ENCODE peak calls at places on chromosomes 5 and 9, in ten cellular contexts. J is K562, C is transverse colon, S is pancreas, M is fibroblast of lung, Z is SK-N-SH, L is lower lobe of right lung, Q is heart left ventricle, R is thyroid gland, K is DND-41. H is an unnamed sample.

GRCh38 chr5:1568201-1568979 is 44.6 kb upstream of the LPCAT1 start:
- DNase-seq in Q (no peak), K (no peak), J (no peak), M (peak; percentile 93), R (peak; percentile 49), S (no peak), Z (no peak), C (no peak), L (no peak), H (no peak)

GRCh38 chr5:23482642-23483041 is 24.8 kb upstream of the PRDM9 start:
- DNase-seq in Q (no peak), C (no peak), Z (no peak), K (no peak), J (no peak), S (no peak), M (no peak), R (no peak), L (no peak), H (no peak)

GRCh38 chr9:4967521-4967920 is 17.6 kb upstream of the JAK2 start:
- DNase-seq in R (no peak), M (peak; percentile 18), S (no peak), C (no peak), L (no peak), Z (no peak), Q (no peak), J (no peak), K (no peak), H (no peak)

GRCh38 chr5:113117543-113118110 is 141.0 kb downstream of the DCP2 start:
- DNase-seq in L (no peak), Z (no peak), S (no peak), C (no peak), K (no peak), M (no peak), Q (no peak), R (no peak), J (no peak), H (no peak)

GRCh38 chr5:60257852-60258251 is 364.3 kb upstream of the PDE4D start:
- DNase-seq in L (peak; percentile 41), K (no peak), M (no peak), R (no peak), C (no peak), S (no peak), J (no peak), Z (no peak), Q (no peak), H (no peak)

GRCh38 chr5:96114736-96115466 is 153.2 kb upstream of the ELL2 start:
- DNase-seq in C (no peak), M (peak; percentile 42), K (no peak), L (no peak), S (no peak), Q (no peak), J (no peak), Z (no peak), R (no peak), H (no peak)

GRCh38 chr5:14869286-14870164 is 2.1 kb downstream of the ANKH start:
- DNase-seq in Z (no peak), C (no peak), Q (peak; percentile 30), J (no peak), S (no peak), M (no peak), K (peak; percentile 12), L (no peak), R (no peak), H (no peak)

GRCh38 chr5:136023935-136024645 is 4.7 kb upstream of the TGFBI start:
- DNase-seq in C (no peak), J (no peak), K (no peak), M (peak; percentile 76), L (no peak), S (no peak), Q (no peak), R (no peak), Z (no peak), H (no peak)

GRCh38 chr9:121975801-121976277 is 117.3 kb downstream of the TTLL11 start:
- DNase-seq in L (no peak), Q (no peak), K (no peak), Z (no peak), S (no peak), M (peak; percentile 61), R (no peak), C (peak; percentile 49), J (no peak), H (no peak)

GRCh38 chr9:34454571-34455065 is 3.8 kb downstream of the FAM219A start:
- DNase-seq in C (no peak), J (peak; percentile 15), K (no peak), Z (peak; percentile 34), M (peak; percentile 71), L (no peak), S (no peak), R (no peak), Q (peak; percentile 51), H (peak; percentile 41)

GRCh38 chr5:74624501-74624900 is 16.0 kb downstream of the ENC1 start:
- DNase-seq in K (no peak), L (no peak), M (no peak), J (no peak), Q (no peak), C (no peak), S (no peak), R (no peak), Z (no peak), H (no peak)

DNA sequence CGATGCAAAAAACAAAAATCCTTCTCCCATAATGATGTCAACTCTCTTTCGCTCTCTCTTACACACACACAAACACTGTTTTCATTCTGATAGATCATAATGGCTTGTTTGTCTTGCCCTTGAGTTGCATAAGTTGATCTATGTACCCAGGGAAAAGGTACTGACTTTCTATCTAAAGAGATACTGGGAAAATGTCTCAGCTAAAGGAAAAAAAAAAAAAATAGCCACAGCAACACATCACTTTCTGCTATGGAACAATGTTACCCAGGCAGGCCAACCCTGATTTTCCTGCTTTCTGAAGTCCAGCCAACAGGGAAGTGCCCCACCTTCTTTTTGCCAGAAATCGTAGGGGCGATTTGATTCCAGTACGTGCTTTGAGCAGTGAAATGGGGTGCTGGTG is 212.6 kb upstream of the ACTBL2 start:
- DNase-seq in L (no peak), C (no peak), J (no peak), S (no peak), M (no peak), R (no peak), K (no peak), Q (no peak), Z (no peak), H (no peak)
- H3K4me1 ChIP-seq in L (peaks cover 19% of the 10 kb centered on the region), C (peaks cover 4% of the 10 kb centered on the region), J (peaks cover 24% of the 10 kb centered on the region), S (no peaks in the 10 kb centered on the region), M (peaks cover 6% of the 10 kb centered on the region), R (peaks cover 24% of the 10 kb centered on the region), K (no peaks in the 10 kb centered on the region), Q (peaks cover 4% of the 10 kb centered on the region), Z (peaks cover 12% of the 10 kb centered on the region), H (peaks cover 16% of the 10 kb centered on the region)

GRCh38 chr5:148730955-148731898 is 76.9 kb upstream of the HTR4 start:
- DNase-seq in R (peak; percentile 61), J (peak; percentile 70), K (peak; percentile 67), C (peak; percentile 79), Q (peak; percentile 65), Z (peak; percentile 52), S (peak; percentile 51), M (peak; percentile 93), L (peak; percentile 52), H (peak; percentile 40)

GRCh38 chr5:148732692-148733091 is 78.4 kb upstream of the HTR4 start:
- DNase-seq in Q (no peak), Z (no peak), J (no peak), R (no peak), L (no peak), C (no peak), K (no peak), S (no peak), M (no peak), H (no peak)

GRCh38 chr5:148729182-148729581 is 74.9 kb upstream of the HTR4 start:
- DNase-seq in Q (no peak), Z (peak; percentile 12), R (no peak), S (no peak), L (no peak), J (peak; percentile 33), K (no peak), C (peak; percentile 15), M (no peak), H (no peak)

GRCh38 chr5:148733601-148734438 is 79.5 kb upstream of the HTR4 start:
- DNase-seq in K (peak; percentile 63), Q (peak; percentile 73), S (peak; percentile 66), J (peak; percentile 47), M (peak; percentile 90), L (peak; percentile 67), C (peak; percentile 85), R (peak; percentile 75), Z (peak; percentile 30), H (peak; percentile 63)

GRCh38 chr5:148730272-148730954 is 76.1 kb upstream of the HTR4 start:
- DNase-seq in Z (no peak), L (no peak), Q (no peak), M (no peak), R (no peak), J (no peak), C (no peak), S (no peak), K (no peak), H (no peak)
- TF ChIP-seq CTCF in Z (no peak), L (no peak), Q (no peak), M (no peak), R (no peak), J (no peak), C (no peak), S (no peak), K (no peak), H (no peak)

GRCh38 chr9:114896344-114896743 is 34.0 kb downstream of the TNFSF8 start:
- DNase-seq in Q (no peak), Z (no peak), J (no peak), C (no peak), L (no peak), M (no peak), R (no peak), S (no peak), K (no peak), H (no peak)
- H3K4me1 ChIP-seq in Q (no peaks in the 10 kb centered on the region), Z (no peaks in the 10 kb centered on the region), J (no peaks in the 10 kb centered on the region), C (peaks cover 17% of the 10 kb centered on the region), L (peaks cover 30% of the 10 kb centered on the region), M (peaks cover 32% of the 10 kb centered on the region), R (peaks cover 10% of the 10 kb centered on the region), S (no peaks in the 10 kb centered on the region), K (peaks cover 55% of the 10 kb centered on the region), H (no peaks in the 10 kb centered on the region)

GRCh38 chr9:127825319-127826051 is 22.8 kb downstream of the FPGS start:
- DNase-seq in J (peak; percentile 86), Q (peak; percentile 65), Z (peak; percentile 80), L (peak; percentile 66), K (no peak), C (peak; percentile 59), S (peak; percentile 81), R (peak; percentile 84), M (no peak), H (peak; percentile 44)
- TF ChIP-seq CTCF in J (peak; percentile 61), Q (peak; percentile 9), Z (peak; percentile 37), L (peak; percentile 33), K (peak; percentile 29), C (no peak), S (peak; percentile 31), R (peak; percentile 18), M (peak; percentile 24), H (peak; percentile 24)

DNA sequence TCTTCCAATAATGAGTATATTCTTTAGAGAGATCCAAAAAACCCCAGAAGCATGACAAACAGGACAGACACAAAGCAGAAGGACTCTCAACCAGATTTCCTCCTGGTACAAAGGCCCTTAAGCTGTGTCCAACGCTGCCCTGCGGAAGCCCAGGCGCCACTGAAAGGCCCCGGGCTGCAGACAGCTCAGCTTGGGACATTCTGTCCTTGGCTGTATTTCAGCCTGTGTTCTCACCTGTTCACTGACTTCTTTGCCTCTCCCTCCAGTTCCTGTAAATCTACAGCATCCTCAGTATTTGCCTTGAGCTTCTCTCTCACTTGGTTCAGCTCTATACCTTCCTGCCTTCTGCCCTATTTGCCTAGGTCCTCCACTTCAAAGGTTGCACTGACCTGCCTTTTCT is 96.5 kb downstream of the SH3TC2 start:
- DNase-seq in L (peak; percentile 71), C (no peak), S (no peak), R (peak; percentile 77), Z (no peak), Q (no peak), K (no peak), M (no peak), J (no peak), H (peak; percentile 74)
- H3K4me1 ChIP-seq in L (peaks cover 32% of the 10 kb centered on the region), C (peaks cover 35% of the 10 kb centered on the region), S (peaks cover 4% of the 10 kb centered on the region), R (peaks cover 37% of the 10 kb centered on the region), Z (peaks cover 18% of the 10 kb centered on the region), Q (no peaks in the 10 kb centered on the region), K (no peaks in the 10 kb centered on the region), M (peaks cover 13% of the 10 kb centered on the region), J (no peaks in the 10 kb centered on the region), H (peaks cover 50% of the 10 kb centered on the region)

H was measured in gastrocnemius medialis.